ENCODE peak calls at places on chromosomes 16 and 17, in ten cellular contexts. One of them, this sample, is unnamed.
A peak's percentile ranks its signal among the peaks of the same experiment; 100 is the strongest.

GRCh38 chr17:4738136-4739121 is 1.2 kb upstream of the ZMYND15 start:
- DNase-seq in cardiac muscle cell: no peak
- DNase-seq in cardiac fibroblast: no peak
- DNase-seq in dorsolateral prefrontal cortex: no peak
- DNase-seq in HFF-Myc: no peak
- DNase-seq in tibial artery: no peak
- DNase-seq in CD8-positive, alpha-beta T cell: peak; percentile 30
- DNase-seq in lower lobe of right lung: peak; percentile 64
- DNase-seq in PC-9: peak; percentile 74
- DNase-seq in Peyer's patch: peak; percentile 70
- DNase-seq in this sample: no peak

GRCh38 chr16:78513838-78514237 is 414.4 kb downstream of the WWOX start:
- DNase-seq in Peyer's patch: no peak
- DNase-seq in cardiac muscle cell: no peak
- DNase-seq in tibial artery: no peak
- DNase-seq in CD8-positive, alpha-beta T cell: no peak
- DNase-seq in lower lobe of right lung: no peak
- DNase-seq in PC-9: no peak
- DNase-seq in HFF-Myc: no peak
- DNase-seq in cardiac fibroblast: no peak
- DNase-seq in dorsolateral prefrontal cortex: no peak
- DNase-seq in this sample: no peak

GRCh38 chr16:84597518-84598390 is 20.1 kb downstream of the COTL1 start:
- DNase-seq in cardiac fibroblast: no peak
- DNase-seq in CD8-positive, alpha-beta T cell: peak; percentile 54
- DNase-seq in PC-9: no peak
- DNase-seq in lower lobe of right lung: peak; percentile 66
- DNase-seq in HFF-Myc: no peak
- DNase-seq in Peyer's patch: no peak
- DNase-seq in dorsolateral prefrontal cortex: no peak
- DNase-seq in tibial artery: no peak
- DNase-seq in cardiac muscle cell: no peak
- DNase-seq in this sample: no peak

GRCh38 chr17:80605326-80606066 is 60.9 kb downstream of the RPTOR start:
- DNase-seq in HFF-Myc: no peak
- DNase-seq in CD8-positive, alpha-beta T cell: peak; percentile 41
- DNase-seq in PC-9: peak; percentile 64
- DNase-seq in Peyer's patch: no peak
- DNase-seq in lower lobe of right lung: no peak
- DNase-seq in cardiac fibroblast: no peak
- DNase-seq in cardiac muscle cell: no peak
- DNase-seq in dorsolateral prefrontal cortex: no peak
- DNase-seq in tibial artery: no peak
- DNase-seq in this sample: peak; percentile 20

GRCh38 chr17:1090454-1091189 is 89.2 kb downstream of the ABR start:
- DNase-seq in lower lobe of right lung: peak; percentile 74
- DNase-seq in cardiac muscle cell: no peak
- DNase-seq in PC-9: no peak
- DNase-seq in tibial artery: no peak
- DNase-seq in Peyer's patch: no peak
- DNase-seq in cardiac fibroblast: no peak
- DNase-seq in dorsolateral prefrontal cortex: no peak
- DNase-seq in HFF-Myc: no peak
- DNase-seq in CD8-positive, alpha-beta T cell: no peak
- DNase-seq in this sample: no peak

GRCh38 chr17:82051776-82052637 is at the start of the genes GPS1 and RFNG:
- DNase-seq in dorsolateral prefrontal cortex: peak; percentile 73
- DNase-seq in lower lobe of right lung: peak; percentile 88
- DNase-seq in tibial artery: peak; percentile 85
- DNase-seq in CD8-positive, alpha-beta T cell: peak; percentile 82
- DNase-seq in PC-9: peak; percentile 80
- DNase-seq in cardiac fibroblast: peak; percentile 63
- DNase-seq in cardiac muscle cell: peak; percentile 88
- DNase-seq in Peyer's patch: peak; percentile 90
- DNase-seq in HFF-Myc: no peak
- DNase-seq in this sample: no peak

GRCh38 chr17:77786090-77786489 is 172.4 kb upstream of the TNRC6C start:
- DNase-seq in dorsolateral prefrontal cortex: no peak
- DNase-seq in CD8-positive, alpha-beta T cell: no peak
- DNase-seq in cardiac fibroblast: no peak
- DNase-seq in PC-9: no peak
- DNase-seq in lower lobe of right lung: no peak
- DNase-seq in cardiac muscle cell: no peak
- DNase-seq in tibial artery: no peak
- DNase-seq in HFF-Myc: no peak
- DNase-seq in Peyer's patch: no peak
- DNase-seq in this sample: no peak

GRCh38 chr17:7213895-7214299 is 5.7 kb downstream of the DLG4 start:
- DNase-seq in HFF-Myc: peak; percentile 57
- DNase-seq in tibial artery: no peak
- DNase-seq in lower lobe of right lung: peak; percentile 84
- DNase-seq in Peyer's patch: no peak
- DNase-seq in cardiac fibroblast: peak; percentile 87
- DNase-seq in cardiac muscle cell: peak; percentile 91
- DNase-seq in dorsolateral prefrontal cortex: peak; percentile 87
- DNase-seq in CD8-positive, alpha-beta T cell: no peak
- DNase-seq in PC-9: no peak
- DNase-seq in this sample: peak; percentile 75

GRCh38 chr17:63956296-63956920 is 16.3 kb downstream of the SCN4A start:
- DNase-seq in cardiac muscle cell: no peak
- DNase-seq in dorsolateral prefrontal cortex: no peak
- DNase-seq in cardiac fibroblast: peak; percentile 17
- DNase-seq in tibial artery: no peak
- DNase-seq in CD8-positive, alpha-beta T cell: no peak
- DNase-seq in PC-9: no peak
- DNase-seq in lower lobe of right lung: no peak
- DNase-seq in Peyer's patch: no peak
- DNase-seq in HFF-Myc: no peak
- DNase-seq in this sample: peak; percentile 86

GRCh38 chr16:67150058-67150832 is 553 bp downstream of the B3GNT9 start:
- DNase-seq in dorsolateral prefrontal cortex: no peak
- DNase-seq in tibial artery: no peak
- DNase-seq in Peyer's patch: peak; percentile 57
- DNase-seq in lower lobe of right lung: peak; percentile 63
- DNase-seq in CD8-positive, alpha-beta T cell: no peak
- DNase-seq in cardiac fibroblast: peak; percentile 83
- DNase-seq in PC-9: no peak
- DNase-seq in HFF-Myc: no peak
- DNase-seq in cardiac muscle cell: peak; percentile 66
- DNase-seq in this sample: peak; percentile 87
- TF ChIP-seq CTCF in dorsolateral prefrontal cortex: no peak
- TF ChIP-seq CTCF in tibial artery: no peak
- TF ChIP-seq CTCF in Peyer's patch: no peak
- TF ChIP-seq CTCF in lower lobe of right lung: no peak
- TF ChIP-seq CTCF in CD8-positive, alpha-beta T cell: no peak
- TF ChIP-seq CTCF in cardiac fibroblast: no peak
- TF ChIP-seq CTCF in PC-9: no peak
- TF ChIP-seq CTCF in HFF-Myc: no peak
- TF ChIP-seq CTCF in cardiac muscle cell: peak; percentile 14
- TF ChIP-seq CTCF in this sample: no peak

DNA sequence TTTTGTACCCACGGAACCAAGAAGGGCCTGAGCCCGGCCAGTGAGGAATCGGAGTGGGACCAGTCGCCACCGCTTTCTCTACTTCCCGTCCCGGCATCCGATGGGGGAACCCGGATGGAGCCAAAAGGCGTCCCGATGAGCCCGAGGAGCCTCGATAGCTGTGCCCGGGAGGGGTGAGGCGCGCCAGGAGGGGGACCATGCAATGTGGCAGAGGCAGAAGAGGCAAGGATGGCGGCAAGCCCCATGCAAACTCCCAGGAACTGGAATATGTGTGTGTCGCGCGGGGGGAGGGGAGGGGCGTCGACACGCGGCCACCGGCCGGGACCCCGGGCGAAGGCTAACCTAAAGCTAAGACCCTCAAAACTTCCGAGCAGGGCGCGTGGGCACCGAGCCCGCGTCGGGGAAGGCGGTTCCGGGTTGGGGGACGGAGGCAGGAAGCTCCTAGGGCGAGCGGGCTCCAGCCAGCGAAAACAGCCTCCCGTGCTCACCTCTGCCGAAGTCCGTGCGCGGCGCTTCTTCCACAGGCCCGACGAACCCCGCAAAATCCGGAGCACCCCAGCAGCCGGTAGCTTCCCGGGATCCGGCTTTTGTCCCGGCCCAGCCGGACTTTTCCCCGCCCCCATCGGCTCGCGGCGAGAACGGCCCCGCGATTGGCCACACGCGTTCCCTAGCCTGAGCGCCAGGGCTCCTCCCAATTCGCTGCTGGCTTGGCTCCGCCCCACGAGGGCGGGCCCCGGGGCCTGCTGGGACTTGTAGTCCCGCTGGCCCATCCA is at the start of gene ACLY:
- DNase-seq in CD8-positive, alpha-beta T cell: peak; percentile 92
- DNase-seq in lower lobe of right lung: peak; percentile 97
- DNase-seq in tibial artery: peak; percentile 98
- DNase-seq in cardiac muscle cell: peak; percentile 98
- DNase-seq in PC-9: peak; percentile 98
- DNase-seq in dorsolateral prefrontal cortex: peak; percentile 97
- DNase-seq in HFF-Myc: peak; percentile 82
- DNase-seq in cardiac fibroblast: peak; percentile 98
- DNase-seq in Peyer's patch: peak; percentile 99
- DNase-seq in this sample: peak; percentile 98
- H3K4me3 ChIP-seq in CD8-positive, alpha-beta T cell: peak within 1 kb of the TSS; percentile 100
- H3K4me3 ChIP-seq in lower lobe of right lung: peak within 1 kb of the TSS; percentile 100
- H3K4me3 ChIP-seq in tibial artery: peak within 1 kb of the TSS; percentile 100
- H3K4me3 ChIP-seq in cardiac muscle cell: peak within 1 kb of the TSS; percentile 80
- H3K4me3 ChIP-seq in PC-9: peak within 1 kb of the TSS; percentile 98
- H3K4me3 ChIP-seq in dorsolateral prefrontal cortex: peak within 1 kb of the TSS; percentile 95
- H3K4me3 ChIP-seq in HFF-Myc: peak within 1 kb of the TSS; percentile 74
- H3K4me3 ChIP-seq in cardiac fibroblast: peak within 1 kb of the TSS; percentile 100
- H3K4me3 ChIP-seq in Peyer's patch: peak within 1 kb of the TSS; percentile 84
- H3K4me3 ChIP-seq in this sample: peak within 1 kb of the TSS; percentile 94

GRCh38 chr16:51161440-51162195 is 10.5 kb upstream of the SALL1 start:
- DNase-seq in CD8-positive, alpha-beta T cell: no peak
- DNase-seq in HFF-Myc: no peak
- DNase-seq in lower lobe of right lung: no peak
- DNase-seq in dorsolateral prefrontal cortex: no peak
- DNase-seq in tibial artery: no peak
- DNase-seq in cardiac muscle cell: no peak
- DNase-seq in cardiac fibroblast: peak; percentile 31
- DNase-seq in Peyer's patch: no peak
- DNase-seq in PC-9: no peak
- DNase-seq in this sample: no peak

GRCh38 chr16:51159296-51159695 is 8.2 kb upstream of the SALL1 start:
- DNase-seq in dorsolateral prefrontal cortex: no peak
- DNase-seq in cardiac fibroblast: no peak
- DNase-seq in Peyer's patch: no peak
- DNase-seq in HFF-Myc: no peak
- DNase-seq in lower lobe of right lung: no peak
- DNase-seq in cardiac muscle cell: no peak
- DNase-seq in CD8-positive, alpha-beta T cell: no peak
- DNase-seq in PC-9: no peak
- DNase-seq in tibial artery: no peak
- DNase-seq in this sample: no peak

GRCh38 chr16:51156836-51157235 is 5.8 kb upstream of the SALL1 start:
- DNase-seq in PC-9: no peak
- DNase-seq in cardiac muscle cell: no peak
- DNase-seq in CD8-positive, alpha-beta T cell: no peak
- DNase-seq in Peyer's patch: no peak
- DNase-seq in tibial artery: no peak
- DNase-seq in HFF-Myc: no peak
- DNase-seq in lower lobe of right lung: no peak
- DNase-seq in cardiac fibroblast: no peak
- DNase-seq in dorsolateral prefrontal cortex: no peak
- DNase-seq in this sample: no peak

GRCh38 chr16:51157698-51158097 is 6.6 kb upstream of the SALL1 start:
- DNase-seq in PC-9: no peak
- DNase-seq in cardiac muscle cell: no peak
- DNase-seq in Peyer's patch: no peak
- DNase-seq in cardiac fibroblast: no peak
- DNase-seq in dorsolateral prefrontal cortex: no peak
- DNase-seq in CD8-positive, alpha-beta T cell: no peak
- DNase-seq in lower lobe of right lung: no peak
- DNase-seq in HFF-Myc: no peak
- DNase-seq in tibial artery: no peak
- DNase-seq in this sample: no peak

GRCh38 chr16:51159864-51160263 is 8.8 kb upstream of the SALL1 start:
- DNase-seq in lower lobe of right lung: no peak
- DNase-seq in PC-9: no peak
- DNase-seq in CD8-positive, alpha-beta T cell: no peak
- DNase-seq in cardiac muscle cell: no peak
- DNase-seq in dorsolateral prefrontal cortex: no peak
- DNase-seq in tibial artery: no peak
- DNase-seq in cardiac fibroblast: no peak
- DNase-seq in Peyer's patch: no peak
- DNase-seq in HFF-Myc: no peak
- DNase-seq in this sample: no peak
- TF ChIP-seq CTCF in lower lobe of right lung: no peak
- TF ChIP-seq CTCF in PC-9: no peak
- TF ChIP-seq CTCF in CD8-positive, alpha-beta T cell: no peak
- TF ChIP-seq CTCF in cardiac muscle cell: no peak
- TF ChIP-seq CTCF in dorsolateral prefrontal cortex: no peak
- TF ChIP-seq CTCF in tibial artery: no peak
- TF ChIP-seq CTCF in cardiac fibroblast: no peak
- TF ChIP-seq CTCF in Peyer's patch: no peak
- TF ChIP-seq CTCF in HFF-Myc: no peak
- TF ChIP-seq CTCF in this sample: no peak

GRCh38 chr16:77434365-77435239 is at the start of gene ADAMTS18:
- DNase-seq in lower lobe of right lung: no peak
- DNase-seq in dorsolateral prefrontal cortex: no peak
- DNase-seq in Peyer's patch: no peak
- DNase-seq in CD8-positive, alpha-beta T cell: no peak
- DNase-seq in cardiac fibroblast: no peak
- DNase-seq in PC-9: no peak
- DNase-seq in HFF-Myc: no peak
- DNase-seq in cardiac muscle cell: peak; percentile 25
- DNase-seq in tibial artery: no peak
- DNase-seq in this sample: no peak

GRCh38 chr16:77435240-77435819 is 496 bp upstream of the ADAMTS18 start:
- DNase-seq in CD8-positive, alpha-beta T cell: no peak
- DNase-seq in tibial artery: no peak
- DNase-seq in HFF-Myc: no peak
- DNase-seq in dorsolateral prefrontal cortex: no peak
- DNase-seq in lower lobe of right lung: no peak
- DNase-seq in cardiac fibroblast: no peak
- DNase-seq in cardiac muscle cell: no peak
- DNase-seq in PC-9: no peak
- DNase-seq in Peyer's patch: no peak
- DNase-seq in this sample: peak; percentile 6

GRCh38 chr16:77432264-77432663 is 2.6 kb downstream of the ADAMTS18 start:
- DNase-seq in lower lobe of right lung: no peak
- DNase-seq in Peyer's patch: no peak
- DNase-seq in cardiac muscle cell: no peak
- DNase-seq in dorsolateral prefrontal cortex: no peak
- DNase-seq in CD8-positive, alpha-beta T cell: no peak
- DNase-seq in cardiac fibroblast: no peak
- DNase-seq in PC-9: no peak
- DNase-seq in tibial artery: no peak
- DNase-seq in HFF-Myc: no peak
- DNase-seq in this sample: no peak

GRCh38 chr16:77433146-77433545 is 1.7 kb downstream of the ADAMTS18 start:
- DNase-seq in HFF-Myc: no peak
- DNase-seq in cardiac fibroblast: no peak
- DNase-seq in lower lobe of right lung: no peak
- DNase-seq in cardiac muscle cell: no peak
- DNase-seq in PC-9: no peak
- DNase-seq in tibial artery: no peak
- DNase-seq in dorsolateral prefrontal cortex: no peak
- DNase-seq in CD8-positive, alpha-beta T cell: no peak
- DNase-seq in Peyer's patch: no peak
- DNase-seq in this sample: no peak

DNA sequence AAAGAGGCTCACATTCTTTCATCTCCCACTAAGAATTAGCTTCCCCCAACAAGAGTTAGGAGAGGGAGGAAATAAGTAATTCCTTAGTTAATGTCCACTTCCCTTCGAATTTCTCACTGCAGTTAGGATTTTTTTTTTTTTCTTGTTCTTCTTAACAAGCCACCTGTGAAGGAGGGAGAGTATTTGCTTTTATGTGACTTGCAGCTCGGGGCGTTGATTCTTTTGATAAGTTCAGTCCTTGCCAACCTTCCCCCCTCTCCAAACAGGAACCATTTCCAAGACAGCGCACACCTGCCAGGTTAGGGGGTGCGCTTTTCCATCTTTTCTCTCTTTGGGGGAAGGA is 841 bp downstream of the ADAMTS18 start:
- DNase-seq in lower lobe of right lung: no peak
- DNase-seq in tibial artery: no peak
- DNase-seq in Peyer's patch: no peak
- DNase-seq in PC-9: no peak
- DNase-seq in HFF-Myc: no peak
- DNase-seq in cardiac fibroblast: no peak
- DNase-seq in cardiac muscle cell: no peak
- DNase-seq in dorsolateral prefrontal cortex: no peak
- DNase-seq in CD8-positive, alpha-beta T cell: no peak
- DNase-seq in this sample: no peak
- H3K4me3 ChIP-seq in lower lobe of right lung: no peak overlapping the region
- H3K4me3 ChIP-seq in tibial artery: no peak overlapping the region
- H3K4me3 ChIP-seq in Peyer's patch: no peak overlapping the region
- H3K4me3 ChIP-seq in PC-9: no peak overlapping the region
- H3K4me3 ChIP-seq in HFF-Myc: no peak overlapping the region
- H3K4me3 ChIP-seq in cardiac fibroblast: no peak overlapping the region
- H3K4me3 ChIP-seq in cardiac muscle cell: peak overlapping the region; percentile 40
- H3K4me3 ChIP-seq in dorsolateral prefrontal cortex: peak overlapping the region; percentile 58
- H3K4me3 ChIP-seq in CD8-positive, alpha-beta T cell: no peak overlapping the region
- H3K4me3 ChIP-seq in this sample: no peak overlapping the region

This sample was measured in foreskin fibroblast.